ENCODE peak calls at places on chromosomes 3 and 15, in six cellular contexts. H is thoracic aorta, Z is hepatocyte, M is neural progenitor cell, E is spleen, S is transverse colon. C is an unnamed sample. For H3K4me1, the result is how much of the 10 kb centered on the place peaks cover.

GRCh38 chr3:34396288-34396687 is 597.9 kb downstream of the PDCD6IP start:
- DNase-seq in Z (no peak), S (no peak), E (no peak), M (no peak), H (no peak), C (no peak)

GRCh38 chr3:127673191-127674098 is 693 bp downstream of the ABTB1 start:
- DNase-seq in Z (peak), E (peak), H (no peak), S (peak), M (peak), C (peak)

GRCh38 chr3:72258786-72259185 is 473.8 kb upstream of the PROK2 start:
- DNase-seq in Z (no peak), M (no peak), E (peak), S (no peak), H (no peak), C (no peak)

GRCh38 chr15:84973492-84974460 is 7.9 kb upstream of the PDE8A start:
- DNase-seq in Z (no peak), E (no peak), H (no peak), S (no peak), M (no peak), C (no peak)

GRCh38 chr15:86016750-86017149 is 62.9 kb upstream of the AGBL1 start:
- DNase-seq in M (no peak), E (no peak), Z (no peak), H (no peak), S (no peak), C (no peak)

GRCh38 chr3:10721101-10721500 is 94.9 kb upstream of the SLC6A11 start:
- DNase-seq in H (no peak), S (no peak), M (no peak), Z (no peak), E (no peak), C (no peak)

GRCh38 chr3:196611761-196612483 is 27.6 kb upstream of the NRROS start:
- DNase-seq in S (no peak), Z (no peak), E (no peak), H (no peak), M (no peak), C (no peak)

GRCh38 chr3:46936733-46937250 is 39.8 kb downstream of the CCDC12 start:
- DNase-seq in H (no peak), E (peak), M (no peak), S (peak), Z (no peak), C (no peak)

GRCh38 chr3:191775451-191776233 is 314.7 kb downstream of the PYDC2 start:
- DNase-seq in M (no peak), E (no peak), H (no peak), Z (no peak), S (no peak), C (no peak)

GRCh38 chr3:157981819-157982218 is 124.4 kb downstream of the SHOX2 start:
- DNase-seq in M (no peak), E (no peak), Z (no peak), S (no peak), H (no peak), C (no peak)

GRCh38 chr15:32774022-32774421 is 56.2 kb downstream of the GREM1 start:
- DNase-seq in Z (no peak), S (no peak), H (no peak), E (no peak), M (no peak), C (no peak)

GRCh38 chr15:69593981-69594966 is 141.7 kb downstream of the RPLP1 start:
- DNase-seq in M (no peak), S (peak), Z (peak), E (no peak), H (peak), C (peak)

GRCh38 chr3:81485444-81485865 is 276.0 kb downstream of the GBE1 start:
- DNase-seq in S (peak), H (no peak), E (no peak), M (no peak), Z (peak), C (no peak)

GRCh38 chr3:5568451-5568850 is 380.9 kb downstream of the EDEM1 start:
- DNase-seq in M (peak), H (no peak), Z (peak), S (peak), E (no peak), C (no peak)

GRCh38 chr15:62847900-62848489 is 194.6 kb upstream of the TPM1 start:
- DNase-seq in E (no peak), M (peak), H (no peak), Z (peak), S (peak), C (peak)

GRCh38 chr15:74827632-74828031 is 1.2 kb downstream of the CPLX3 start:
- DNase-seq in E (no peak), Z (no peak), M (no peak), S (no peak), H (no peak), C (no peak)

GRCh38 chr3:37287776-37288175 is 113.4 kb upstream of the LRRFIP2 start:
- DNase-seq in S (no peak), H (no peak), M (no peak), Z (no peak), E (no peak), C (no peak)

GRCh38 chr3:153595186-153595815 is 433.3 kb downstream of the RAP2B start:
- DNase-seq in S (no peak), M (peak), E (no peak), Z (peak), H (no peak), C (peak)

GRCh38 chr3:174333640-174334039 is 525.5 kb upstream of the NAALADL2 start:
- DNase-seq in S (no peak), M (no peak), E (no peak), Z (no peak), H (no peak), C (peak)

GRCh38 chr15:51161491-51162260 is 67.0 kb upstream of the TNFAIP8L3 start:
- DNase-seq in Z (no peak), E (no peak), H (no peak), M (no peak), S (no peak), C (peak)

GRCh38 chr3:161759444-161759843 is 262.8 kb downstream of the OTOL1 start:
- DNase-seq in M (no peak), S (no peak), Z (no peak), H (no peak), E (no peak), C (no peak)

GRCh38 chr15:89122532-89123525 is 34.6 kb downstream of the ABHD2 start:
- DNase-seq in E (no peak), Z (no peak), M (no peak), H (no peak), S (no peak), C (no peak)

GRCh38 chr3:187616307-187616939 is 53.8 kb downstream of the SST start:
- DNase-seq in E (no peak), S (peak), H (no peak), M (peak), Z (peak), C (peak)

GRCh38 chr15:72902245-72902928 is 118.8 kb upstream of the ADPGK start:
- DNase-seq in S (peak), E (no peak), Z (peak), M (no peak), H (peak), C (no peak)

GRCh38 chr3:149216195-149216869 is 5.3 kb downstream of the CP start:
- DNase-seq in M (no peak), S (peak), Z (no peak), E (no peak), H (no peak), C (peak)

GRCh38 chr15:44882499-44882968 is 74.0 kb upstream of the TERB2 start:
- DNase-seq in Z (no peak), M (no peak), S (no peak), E (no peak), H (no peak), C (peak)

GRCh38 chr15:92044510-92044909 is 191.0 kb downstream of the SLCO3A1 start:
- DNase-seq in E (no peak), M (no peak), H (no peak), Z (no peak), S (no peak), C (no peak)
- H3K27ac ChIP-seq in E (no peak), M (no peak), H (no peak), Z (no peak), S (no peak), C (no peak)

GRCh38 chr3:152331018-152331541 is 62.4 kb downstream of the MBNL1 start:
- DNase-seq in M (no peak), Z (peak), S (no peak), H (no peak), E (no peak), C (no peak)
- H3K4me3 ChIP-seq in M (no peak), Z (no peak), S (no peak), H (peak), E (no peak), C (no peak)

DNA sequence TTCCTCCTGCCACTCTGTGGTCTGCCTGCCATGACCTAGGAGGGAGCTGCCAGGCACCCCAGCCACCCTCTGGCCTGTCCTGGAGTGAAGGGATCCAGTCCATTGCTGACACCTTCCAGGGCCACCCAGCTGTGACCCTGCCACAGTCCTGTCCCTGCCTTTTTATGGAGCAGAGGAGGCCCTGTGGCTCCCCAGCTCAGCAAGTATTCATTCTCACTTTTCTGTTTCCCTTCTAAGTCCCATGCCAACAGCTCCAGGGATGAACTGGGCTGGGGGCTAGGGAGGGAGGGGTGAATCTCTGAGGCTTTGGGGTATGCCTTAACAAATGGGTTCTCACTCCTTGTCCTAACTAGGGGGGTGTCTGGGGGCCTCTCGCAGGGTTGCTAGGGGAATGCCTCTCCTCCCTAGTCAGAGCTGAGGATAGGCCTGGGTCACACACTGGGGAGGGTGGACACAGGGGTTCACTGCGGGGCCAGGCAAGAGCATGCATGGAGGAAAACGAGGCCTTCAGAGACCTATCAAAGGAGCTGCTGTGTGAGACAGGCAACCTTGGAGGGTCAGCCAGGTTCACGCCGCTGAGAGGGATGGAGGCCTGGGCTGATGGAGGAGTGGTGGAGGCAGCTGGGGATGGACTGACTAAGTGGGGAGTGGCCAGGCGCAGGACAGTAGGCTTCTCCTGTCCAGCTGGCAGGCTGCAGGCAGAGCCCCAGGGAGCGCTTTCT is 31.8 kb downstream of the EPHB3 start:
- DNase-seq in E (peak), H (no peak), Z (no peak), M (no peak), S (no peak), C (peak)
- H3K4me1 ChIP-seq in E (under half), H (under half), Z (half or more), M (under half), S (under half), C (under half)

DNA sequence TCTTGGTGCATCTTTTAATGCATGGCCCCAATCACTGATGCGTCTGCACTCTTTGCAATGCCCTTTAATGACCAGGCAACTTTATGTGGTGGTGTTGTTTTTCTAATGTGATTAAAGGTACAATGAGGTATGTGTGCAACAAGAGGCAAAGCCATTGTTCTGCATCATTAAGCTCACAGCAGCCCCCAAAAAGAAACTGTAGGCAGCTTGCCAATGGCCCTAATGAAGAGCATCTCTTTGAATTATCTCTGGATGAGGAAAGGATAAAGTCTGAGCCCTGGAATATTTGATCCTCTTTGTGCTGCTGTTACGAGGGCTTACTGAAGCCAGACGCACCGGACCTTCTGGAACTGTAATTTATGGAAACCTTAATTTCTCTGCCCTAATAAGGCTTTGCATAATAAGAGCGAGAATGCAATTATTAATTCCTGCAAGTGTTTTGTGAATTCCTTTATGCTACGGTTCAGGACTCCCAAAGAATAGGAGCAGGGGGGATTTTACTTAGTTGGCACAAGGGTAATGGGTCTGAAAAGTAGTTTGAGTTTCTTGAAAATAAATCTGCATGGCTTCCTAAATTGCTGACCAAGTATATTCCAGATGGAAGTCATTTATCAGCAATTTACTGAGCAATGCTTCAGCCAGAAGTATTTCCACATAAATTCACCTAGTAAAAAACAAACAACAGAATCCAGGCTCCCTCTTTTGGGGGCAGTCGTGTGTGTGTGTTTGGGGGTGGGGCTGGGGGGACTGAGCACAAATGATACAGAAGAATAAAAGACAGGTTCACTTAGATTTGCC is 193.4 kb downstream of the PDZRN3 start:
- DNase-seq in S (no peak), E (no peak), M (peak), Z (no peak), H (no peak), C (peak)
- H3K27ac ChIP-seq in S (no peak), E (no peak), M (no peak), Z (peak), H (no peak), C (no peak)

GRCh38 chr15:77720155-77720554 is 87.4 kb upstream of the LINGO1 start:
- DNase-seq in E (no peak), H (no peak), S (no peak), M (no peak), Z (no peak), C (no peak)
- H3K4me3 ChIP-seq in E (no peak), H (no peak), S (no peak), M (no peak), Z (no peak), C (no peak)

DNA sequence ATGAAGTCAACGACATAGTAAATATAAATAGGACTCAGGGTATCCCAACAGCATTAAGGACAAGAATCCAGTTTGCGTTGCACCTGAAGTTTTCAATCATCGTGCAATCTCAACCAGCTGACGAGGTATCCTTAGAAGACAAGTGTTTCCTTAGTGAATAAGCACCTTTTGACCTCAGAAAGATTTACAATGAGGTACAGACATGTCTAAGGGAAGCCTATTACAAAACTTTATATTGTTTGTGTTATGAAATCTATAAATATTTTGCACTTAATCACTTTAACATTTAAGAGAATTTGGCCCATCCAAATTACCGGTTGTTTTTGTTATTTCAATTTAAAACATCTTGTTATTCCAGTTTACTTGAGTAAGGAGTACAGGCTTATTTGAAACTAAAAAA is 64.9 kb upstream of the PRICKLE2 start:
- DNase-seq in H (no peak), S (no peak), E (no peak), Z (no peak), M (no peak), C (no peak)
- H3K4me1 ChIP-seq in H (under half), S (under half), E (under half), Z (under half), M (under half), C (under half)

DNA sequence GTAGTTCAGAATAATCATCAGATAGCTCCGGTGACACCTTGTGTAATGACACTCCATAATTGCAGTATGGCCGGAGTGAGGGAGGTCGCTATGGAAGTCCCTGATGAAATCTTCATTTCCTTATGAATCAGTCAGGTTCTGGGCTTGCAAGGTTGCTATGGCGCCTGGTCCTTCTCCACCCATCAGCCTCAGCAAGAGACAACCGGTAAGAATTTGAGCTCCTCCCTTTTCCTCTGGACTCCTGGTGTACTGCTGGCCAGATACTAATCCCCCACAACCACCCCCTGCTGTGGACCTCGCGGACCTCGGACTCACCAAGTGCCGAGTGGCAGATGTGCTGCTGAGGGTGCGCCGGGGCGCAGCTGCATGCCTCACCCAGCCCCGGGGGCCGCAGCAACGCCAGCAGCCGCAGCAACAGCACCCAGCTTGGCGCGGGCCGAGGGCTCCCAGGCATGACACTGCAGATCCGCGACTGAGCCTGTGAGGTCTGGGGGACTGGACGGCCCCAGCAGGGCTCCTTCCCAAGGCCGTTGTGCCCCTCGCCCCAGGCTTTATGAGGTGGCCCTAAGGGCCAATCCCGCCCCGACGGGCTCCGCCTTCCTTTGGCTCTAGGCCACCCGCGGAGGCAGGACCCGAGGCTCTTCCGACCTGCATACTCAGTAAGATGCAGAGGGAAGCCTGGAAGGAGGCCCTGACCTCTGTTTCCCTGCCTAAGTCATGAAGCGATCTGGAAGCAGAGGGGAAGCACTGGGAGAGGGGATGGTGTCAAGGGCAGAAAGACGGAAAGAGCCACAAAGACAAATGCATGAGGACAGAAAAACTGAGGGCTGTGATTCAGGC is at the start of gene TIMP4:
- DNase-seq in Z (peak), S (peak), M (peak), E (peak), H (no peak), C (no peak)
- H3K27ac ChIP-seq in Z (peak), S (peak), M (no peak), E (no peak), H (peak), C (no peak)

C was measured in SJCRH30.